ENCODE peak calls at places on chromosome 19, in ten cellular contexts. T, R, Q, I, C, X, A, N, W and G are unnamed samples.

GRCh38 chr19:56637976-56638555 is 4.9 kb upstream of the SMIM17 start:
- DNase-seq in X (no peak), R (peak; percentile 19), Q (peak; percentile 81), A (peak; percentile 87), C (no peak), T (peak; percentile 26), W (peak; percentile 15), N (no peak), I (peak; percentile 95), G (peak; percentile 47)

GRCh38 chr19:14363203-14364097 is 17.8 kb upstream of the ADGRE5 start:
- DNase-seq in C (peak; percentile 71), R (no peak), N (no peak), I (peak; percentile 93), W (no peak), X (peak; percentile 75), Q (peak; percentile 68), A (peak; percentile 50), T (peak; percentile 77), G (peak; percentile 79)

GRCh38 chr19:17078920-17079709 is 3.5 kb downstream of the MYO9B start:
- DNase-seq in R (no peak), I (no peak), A (peak; percentile 21), Q (no peak), N (no peak), X (no peak), C (no peak), W (no peak), T (no peak), G (peak; percentile 36)

GRCh38 chr19:52584686-52585085 is 14.6 kb downstream of the ZNF701 start:
- DNase-seq in Q (no peak), C (no peak), T (no peak), N (no peak), I (no peak), A (peak; percentile 4), X (no peak), R (no peak), W (no peak), G (peak; percentile 24)

GRCh38 chr19:42634409-42635232 is 39.9 kb upstream of the CEACAM8 start:
- DNase-seq in Q (peak; percentile 6), A (peak; percentile 57), T (peak; percentile 25), I (peak; percentile 64), N (no peak), C (no peak), W (no peak), R (no peak), X (peak; percentile 12), G (peak; percentile 58)

GRCh38 chr19:42140125-42140754 is 8.0 kb upstream of the POU2F2 start:
- DNase-seq in Q (peak; percentile 66), T (peak; percentile 60), W (peak; percentile 27), R (no peak), X (peak; percentile 48), A (peak; percentile 83), C (no peak), N (no peak), I (peak; percentile 97), G (peak; percentile 51)

GRCh38 chr19:44689290-44690130 is 9.4 kb upstream of the CEACAM16 start:
- DNase-seq in I (peak; percentile 96), T (peak; percentile 59), C (peak; percentile 87), W (peak; percentile 37), N (peak; percentile 87), A (peak; percentile 80), R (no peak), X (peak; percentile 85), Q (peak; percentile 55), G (peak; percentile 39)

GRCh38 chr19:49793561-49793840 is 19.6 kb downstream of the FUZ start:
- DNase-seq in R (no peak), W (no peak), X (no peak), T (peak; percentile 12), A (no peak), N (no peak), C (no peak), I (no peak), Q (no peak), G (peak; percentile 70)

GRCh38 chr19:49469828-49470614 is 4.0 kb upstream of the FLT3LG start:
- DNase-seq in W (no peak), C (no peak), R (no peak), T (no peak), I (no peak), Q (no peak), A (no peak), N (peak; percentile 87), X (peak; percentile 72), G (no peak)

GRCh38 chr19:47436712-47437401 is 17.5 kb upstream of the MEIS3 start:
- DNase-seq in C (peak; percentile 81), A (peak; percentile 68), W (peak; percentile 69), X (peak; percentile 85), N (peak; percentile 92), T (peak; percentile 46), I (peak; percentile 95), Q (peak; percentile 30), R (no peak), G (peak; percentile 78)

GRCh38 chr19:1061987-1062386 is 5.0 kb upstream of the ARHGAP45 start:
- DNase-seq in I (no peak), Q (no peak), T (no peak), A (no peak), C (no peak), R (no peak), X (no peak), N (no peak), W (no peak), G (no peak)

GRCh38 chr19:14507704-14508246 is 10.4 kb downstream of the DNAJB1 start:
- DNase-seq in W (no peak), R (no peak), N (no peak), T (peak; percentile 66), I (no peak), A (peak; percentile 63), Q (peak; percentile 74), X (no peak), C (no peak), G (peak; percentile 82)

GRCh38 chr19:47132522-47132852 is 1.9 kb downstream of the SAE1 start:
- DNase-seq in T (no peak), A (no peak), R (no peak), C (no peak), X (no peak), W (no peak), N (no peak), I (no peak), Q (no peak), G (no peak)

GRCh38 chr19:37251308-37252229 is 33.6 kb downstream of the ZNF383 start:
- DNase-seq in W (peak; percentile 56), C (peak; percentile 62), R (peak; percentile 85), A (peak; percentile 100), I (no peak), Q (peak; percentile 100), N (no peak), T (peak; percentile 99), X (peak; percentile 48), G (peak; percentile 98)
- H3K4me3 ChIP-seq in W (peak overlapping the region; percentile 12), C (peak overlapping the region; percentile 26), R (peak overlapping the region; percentile 86), A (peak overlapping the region; percentile 94), I (no peak overlapping the region), Q (peak overlapping the region; percentile 75), N (peak overlapping the region; percentile 25), T (peak overlapping the region; percentile 78), X (peak overlapping the region; percentile 28), G (peak overlapping the region; percentile 62)

DNA sequence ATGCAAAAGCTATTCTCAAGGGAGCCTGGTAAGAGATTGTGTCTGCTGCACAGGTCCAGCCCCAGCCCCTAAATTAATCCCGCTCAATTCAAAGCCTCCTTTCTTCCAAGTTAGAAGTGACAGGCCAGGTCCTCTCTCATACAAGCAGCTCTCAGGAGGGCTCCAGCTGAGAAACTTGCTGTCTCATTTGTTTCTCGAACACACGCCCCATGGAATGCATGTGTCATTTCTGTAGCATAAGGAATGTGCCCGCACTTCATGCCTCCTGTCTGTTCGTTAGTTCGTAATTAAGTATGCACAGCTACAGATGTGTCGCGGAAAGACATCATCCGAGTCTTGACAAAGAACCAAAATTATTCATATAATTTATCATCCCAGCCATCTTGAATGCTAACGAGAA is 133.6 kb downstream of the UQCRFS1 start:
- DNase-seq in W (no peak), C (no peak), Q (no peak), I (peak; percentile 26), T (peak; percentile 67), X (no peak), R (no peak), A (no peak), N (no peak), G (no peak)
- TF ChIP-seq CTCF in W (no peak), C (no peak), Q (no peak), I (no peak), T (no peak), X (no peak), R (no peak), A (no peak), N (no peak), G (no peak)

GRCh38 chr19:33225458-33225925 is at the start of gene SLC7A10:
- DNase-seq in R (no peak), X (no peak), C (no peak), Q (no peak), T (no peak), W (no peak), I (peak; percentile 65), N (no peak), A (no peak), G (no peak)
- H3K4me3 ChIP-seq in R (no peak within 1 kb of the TSS), X (no peak within 1 kb of the TSS), C (peak within 1 kb of the TSS; percentile 1), Q (no peak within 1 kb of the TSS), T (no peak within 1 kb of the TSS), W (no peak within 1 kb of the TSS), I (no peak within 1 kb of the TSS), N (peak within 1 kb of the TSS; percentile 35), A (no peak within 1 kb of the TSS), G (no peak within 1 kb of the TSS)

GRCh38 chr19:18742838-18743237 is 48.3 kb downstream of the COMP start:
- DNase-seq in X (peak; percentile 71), T (no peak), R (no peak), A (no peak), Q (no peak), W (no peak), N (no peak), C (peak; percentile 75), I (peak; percentile 39), G (no peak)
- TF ChIP-seq CTCF in X (no peak), T (no peak), R (no peak), A (no peak), Q (no peak), W (no peak), N (no peak), C (no peak), I (no peak), G (no peak)

GRCh38 chr19:55419089-55419488 is 11.5 kb upstream of the UBE2S start:
- DNase-seq in I (peak; percentile 31), R (no peak), Q (no peak), A (no peak), X (no peak), C (no peak), W (no peak), N (no peak), T (no peak), G (no peak)

GRCh38 chr19:55423225-55423967 is 15.8 kb upstream of the UBE2S start:
- DNase-seq in W (no peak), T (no peak), R (no peak), X (no peak), N (no peak), Q (no peak), A (no peak), I (no peak), C (no peak), G (no peak)

GRCh38 chr19:55424518-55424917 is 16.9 kb upstream of the UBE2S start:
- DNase-seq in X (no peak), T (no peak), W (no peak), R (no peak), A (no peak), Q (no peak), N (no peak), C (no peak), I (no peak), G (no peak)

GRCh38 chr19:55418185-55418584 is 10.6 kb upstream of the UBE2S start:
- DNase-seq in I (peak; percentile 89), A (peak; percentile 92), C (no peak), R (no peak), T (peak; percentile 84), Q (peak; percentile 83), N (peak; percentile 64), W (peak; percentile 30), X (peak; percentile 64), G (peak; percentile 79)

GRCh38 chr19:55419624-55420236 is 12.1 kb upstream of the UBE2S start:
- DNase-seq in Q (no peak), X (no peak), A (no peak), I (peak; percentile 38), T (no peak), N (no peak), C (no peak), R (no peak), W (no peak), G (no peak)
- H3K4me3 ChIP-seq in Q (no peak overlapping the region), X (no peak overlapping the region), A (no peak overlapping the region), I (no peak overlapping the region), T (no peak overlapping the region), N (no peak overlapping the region), C (no peak overlapping the region), R (no peak overlapping the region), W (no peak overlapping the region), G (no peak overlapping the region)